ENCODE peak calls at places on chromosome 3, in four cellular contexts. One of them, this sample, is unnamed.

GRCh38 chr3:10344147-10344943 is 23.4 kb upstream of the SEC13 start:
- DNase-seq in GM12878: no peak
- DNase-seq in H1: peak
- DNase-seq in HepG2: no peak
- DNase-seq in this sample: peak

GRCh38 chr3:120673116-120673515 is 8.9 kb downstream of the HGD start:
- DNase-seq in GM12878: no peak
- DNase-seq in H1: no peak
- DNase-seq in HepG2: no peak
- DNase-seq in this sample: no peak

GRCh38 chr3:185517387-185517786 is 18.6 kb upstream of the TMEM41A start:
- DNase-seq in GM12878: no peak
- DNase-seq in H1: no peak
- DNase-seq in HepG2: no peak
- DNase-seq in this sample: no peak

GRCh38 chr3:125121246-125122010 is 65.6 kb upstream of the HEG1 start:
- DNase-seq in GM12878: peak
- DNase-seq in H1: no peak
- DNase-seq in HepG2: no peak
- DNase-seq in this sample: no peak

GRCh38 chr3:107637416-107638182 is 114.8 kb downstream of the BBX start:
- DNase-seq in GM12878: no peak
- DNase-seq in H1: no peak
- DNase-seq in HepG2: no peak
- DNase-seq in this sample: no peak

GRCh38 chr3:139448104-139448503 is 28.2 kb downstream of the RBP2 start:
- DNase-seq in GM12878: no peak
- DNase-seq in H1: no peak
- DNase-seq in HepG2: no peak
- DNase-seq in this sample: no peak

GRCh38 chr3:76841750-76842149 is 198.1 kb upstream of the ROBO2 start:
- DNase-seq in GM12878: no peak
- DNase-seq in H1: no peak
- DNase-seq in HepG2: no peak
- DNase-seq in this sample: no peak

GRCh38 chr3:61627768-61628185 is 66.4 kb downstream of the PTPRG start:
- DNase-seq in GM12878: no peak
- DNase-seq in H1: no peak
- DNase-seq in HepG2: peak
- DNase-seq in this sample: no peak

GRCh38 chr3:155241559-155241958 is 51.9 kb downstream of the STRIT1 start:
- DNase-seq in GM12878: no peak
- DNase-seq in H1: no peak
- DNase-seq in HepG2: no peak
- DNase-seq in this sample: no peak

GRCh38 chr3:157070600-157070999 is 89.3 kb downstream of the CCNL1 start:
- DNase-seq in GM12878: no peak
- DNase-seq in H1: no peak
- DNase-seq in HepG2: no peak
- DNase-seq in this sample: no peak
- TF ChIP-seq SUZ12 in GM12878: no peak
- TF ChIP-seq SUZ12 in H1: no peak
- TF ChIP-seq SUZ12 in HepG2: no peak
- TF ChIP-seq SUZ12 in this sample: no peak

DNA sequence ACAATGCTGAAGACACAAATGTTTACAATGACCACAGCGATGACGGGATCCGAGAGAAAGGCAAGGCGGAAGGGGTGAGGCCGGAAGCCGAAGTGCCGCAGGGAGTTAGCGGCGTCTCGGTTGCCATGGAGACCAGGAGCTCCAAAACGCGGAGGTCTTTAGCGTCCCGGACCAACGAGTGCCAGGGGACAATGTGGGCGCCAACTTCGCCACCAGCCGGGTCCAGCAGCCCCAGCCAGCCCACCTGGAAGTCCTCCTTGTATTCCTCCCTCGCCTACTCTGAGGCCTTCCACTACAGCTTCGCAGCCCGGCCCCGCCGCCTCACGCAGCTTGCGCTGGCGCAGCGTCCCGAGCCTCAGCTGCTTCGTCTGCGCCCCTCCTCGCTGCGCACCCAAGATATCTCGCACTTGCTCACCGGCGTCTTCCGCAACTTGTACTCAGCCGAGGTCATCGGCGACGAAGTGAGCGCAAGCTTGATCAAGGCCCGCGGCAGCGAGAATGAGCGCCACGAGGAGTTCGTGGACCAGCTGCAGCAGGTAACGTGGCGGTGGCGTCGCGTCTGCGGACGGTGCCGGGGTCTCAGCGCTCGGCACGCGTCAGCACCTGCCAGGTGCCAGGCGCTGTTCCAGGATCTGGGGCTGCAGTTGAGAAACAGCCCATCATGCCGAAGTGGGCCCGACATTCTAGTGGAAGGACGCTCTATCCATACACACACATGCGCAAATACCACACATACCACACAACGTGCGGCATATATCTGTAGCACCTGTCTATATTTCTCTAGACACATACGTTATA is at the start of gene DLEC1:
- DNase-seq in GM12878: no peak
- DNase-seq in H1: peak
- DNase-seq in HepG2: no peak
- DNase-seq in this sample: peak
- TF ChIP-seq ZNF274 in GM12878: no peak
- TF ChIP-seq ZNF274 in H1: no peak
- TF ChIP-seq ZNF274 in HepG2: no peak
- TF ChIP-seq ZNF274 in this sample: no peak

DNA sequence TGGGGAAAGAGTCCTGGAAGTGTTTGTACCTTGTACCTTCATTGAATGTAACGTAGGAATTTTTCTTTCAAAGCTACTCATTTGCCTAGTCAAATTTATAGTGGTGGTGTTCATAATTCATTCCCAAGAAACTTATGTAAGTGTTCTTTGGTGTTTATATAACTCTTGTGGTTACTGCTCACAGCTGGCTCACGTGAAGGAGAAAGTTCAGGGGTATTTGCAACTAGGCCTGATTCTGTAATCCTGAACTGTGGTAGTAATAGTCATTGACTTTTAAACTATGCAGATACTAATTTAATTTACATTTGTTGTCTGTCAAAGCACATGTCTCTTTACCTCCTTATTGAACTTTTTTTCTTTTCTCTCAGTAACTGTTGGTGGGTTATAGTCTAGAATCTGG is 50.5 kb upstream of the TEX264 start:
- DNase-seq in GM12878: no peak
- DNase-seq in H1: no peak
- DNase-seq in HepG2: peak
- DNase-seq in this sample: no peak
- TF ChIP-seq SUZ12 in GM12878: no peak
- TF ChIP-seq SUZ12 in H1: no peak
- TF ChIP-seq SUZ12 in HepG2: no peak
- TF ChIP-seq SUZ12 in this sample: no peak

DNA sequence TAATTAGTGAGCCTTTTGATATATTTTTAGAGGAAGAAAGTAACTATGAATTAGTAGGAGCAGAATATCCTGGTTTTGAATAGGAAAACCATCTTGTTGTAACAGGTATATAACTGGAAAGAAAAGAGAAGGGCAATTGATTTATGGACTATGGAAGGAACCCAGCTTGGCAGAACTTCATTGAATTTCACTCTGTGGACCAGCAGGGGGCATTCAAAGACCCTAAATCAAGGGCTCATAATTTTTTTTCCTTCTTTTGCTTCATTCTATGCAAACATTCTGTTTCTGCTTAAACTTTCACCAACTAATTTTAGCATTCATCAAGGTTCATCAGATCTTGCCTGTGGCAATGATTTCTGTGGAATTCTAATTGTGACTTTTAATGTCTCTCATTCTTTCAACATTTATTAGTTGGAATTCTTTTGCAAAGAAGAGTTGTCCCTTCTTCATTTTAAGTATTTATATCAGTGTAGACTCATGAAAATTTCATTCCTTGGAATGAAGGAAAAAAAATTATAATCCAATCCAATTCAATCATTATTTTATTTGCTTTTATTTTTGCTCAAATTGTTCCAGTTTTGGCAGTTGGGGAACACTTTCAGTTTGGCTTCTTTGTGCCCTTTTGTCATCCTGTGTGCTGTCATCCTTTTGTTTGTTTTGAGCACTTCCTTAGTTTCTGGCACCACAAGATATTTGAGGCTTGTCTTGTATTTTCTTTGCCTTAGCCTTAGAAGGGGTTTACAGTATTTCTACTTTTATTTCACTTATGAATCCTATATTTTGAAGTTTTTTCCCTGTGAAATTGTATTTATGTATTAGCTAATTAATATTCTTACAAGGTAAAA is 30.4 kb downstream of the NXPE3 start:
- DNase-seq in GM12878: no peak
- DNase-seq in H1: no peak
- DNase-seq in HepG2: peak
- DNase-seq in this sample: peak
- TF ChIP-seq ZNF274 in GM12878: no peak
- TF ChIP-seq ZNF274 in H1: no peak
- TF ChIP-seq ZNF274 in HepG2: no peak
- TF ChIP-seq ZNF274 in this sample: no peak

This sample was measured in NT2/D1.